ENCODE peak calls at places on chromosomes 4 and X, in five cellular contexts. Y is NCI-H1105 treated with DMSO at 0.1 percent for 48 hours, O is sigmoid colon, H is AG04450, C is GM13977. I is an unnamed sample.

GRCh38 chr4:95045429-95045828 is 287.7 kb downstream of the BMPR1B start:
- DNase-seq in Y (no peak), O (no peak), H (no peak), C (no peak), I (no peak)

GRCh38 chr4:1410491-1411325 is 4.5 kb upstream of the NKX1-1 start:
- DNase-seq in Y (no peak), O (peak), H (no peak), C (peak), I (peak)

GRCh38 chr4:90064196-90064595 is 63.0 kb upstream of the CCSER1 start:
- DNase-seq in Y (no peak), O (no peak), H (no peak), C (no peak), I (no peak)

GRCh38 chrX:122439836-122440235 is 744.2 kb upstream of the GRIA3 start:
- DNase-seq in Y (no peak), O (no peak), H (no peak), C (no peak), I (no peak)

GRCh38 chr4:138494931-138495330 is 252.8 kb upstream of the SLC7A11 start:
- DNase-seq in Y (no peak), O (no peak), H (no peak), C (no peak), I (peak)

GRCh38 chr4:73303711-73304110 is 45.1 kb upstream of the ANKRD17 start:
- DNase-seq in Y (no peak), O (no peak), H (no peak), C (no peak), I (no peak)

GRCh38 chrX:10079155-10079711 is 77.5 kb upstream of the CLCN4 start:
- DNase-seq in Y (no peak), O (peak), H (no peak), C (no peak), I (no peak)

GRCh38 chr4:126735294-126736132 is 897.2 kb upstream of the INTU start:
- DNase-seq in Y (no peak), O (no peak), H (no peak), C (no peak), I (no peak)

GRCh38 chrX:97372006-97372766 is 488.5 kb downstream of the RPA4 start:
- DNase-seq in Y (peak), O (no peak), H (no peak), C (no peak), I (no peak)

GRCh38 chr4:48254381-48255072 is 15.1 kb downstream of the TEC start:
- DNase-seq in Y (peak), O (no peak), H (no peak), C (no peak), I (no peak)

GRCh38 chr4:182764137-182764536 is 153.0 kb downstream of the DCTD start:
- DNase-seq in Y (no peak), O (no peak), H (no peak), C (no peak), I (no peak)

GRCh38 chrX:24260827-24261550 is 52.9 kb downstream of the SUPT20HL2 start:
- DNase-seq in Y (no peak), O (peak), H (no peak), C (no peak), I (no peak)

GRCh38 chrX:134990475-134991473 is at the start of gene SMIM10:
- DNase-seq in Y (no peak), O (peak), H (no peak), C (no peak), I (no peak)

GRCh38 chr4:110508827-110509446 is 33.0 kb downstream of the ENPEP start:
- DNase-seq in Y (no peak), O (no peak), H (no peak), C (no peak), I (no peak)

GRCh38 chrX:93874554-93874953 is 200.5 kb downstream of the FAM133A start:
- DNase-seq in Y (no peak), O (no peak), H (no peak), C (no peak), I (peak)

GRCh38 chrX:30196322-30196721 is 19.0 kb upstream of the MAGEB2 start:
- DNase-seq in Y (no peak), O (no peak), H (no peak), C (no peak), I (no peak)

GRCh38 chrX:38954520-38954919 is 153.3 kb downstream of the MID1IP1 start:
- DNase-seq in Y (no peak), O (no peak), H (no peak), C (no peak), I (no peak)

GRCh38 chr4:150583287-150584197 is 1.6 kb downstream of the MAB21L2 start:
- DNase-seq in Y (no peak), O (peak), H (no peak), C (no peak), I (no peak)

GRCh38 chr4:11628093-11628725 is 199.5 kb upstream of the HS3ST1 start:
- DNase-seq in Y (no peak), O (no peak), H (peak), C (no peak), I (no peak)